ENCODE peak calls at places on chromosomes 7 and 10, in eight cellular contexts. R is RWPE1, G is brain microvascular endothelial cell, V is osteocyte, M is GM23338, L is AG04450, H is AG09319, A is DND-41. F is an unnamed sample.

GRCh38 chr7:22123139-22123538 is 177.4 kb upstream of the CDCA7L start:
- DNase-seq in R (no peak), G (no peak), V (peak), M (no peak), L (no peak), H (no peak), A (no peak), F (no peak)

GRCh38 chr10:51366044-51366443 is 291.8 kb downstream of the PRKG1 start:
- DNase-seq in R (no peak), G (no peak), V (no peak), M (no peak), L (no peak), H (no peak), A (no peak), F (no peak)

GRCh38 chr7:93092757-93093370 is 24.9 kb downstream of the SAMD9 start:
- DNase-seq in R (no peak), G (peak), V (no peak), M (peak), L (peak), H (peak), A (no peak), F (peak)

GRCh38 chr7:28062197-28062988 is 118.2 kb downstream of the JAZF1 start:
- DNase-seq in R (peak), G (peak), V (no peak), M (peak), L (no peak), H (peak), A (peak), F (no peak)

GRCh38 chr10:15852111-15852557 is 8.2 kb downstream of the MINDY3 start:
- DNase-seq in R (no peak), G (no peak), V (no peak), M (no peak), L (no peak), H (no peak), A (no peak), F (no peak)

GRCh38 chr7:41872951-41873350 is 170.1 kb upstream of the INHBA start:
- DNase-seq in R (no peak), G (no peak), V (no peak), M (no peak), L (no peak), H (no peak), A (no peak), F (no peak)

GRCh38 chr7:108284349-108285017 is 154.3 kb upstream of the LAMB4 start:
- DNase-seq in R (no peak), G (no peak), V (no peak), M (no peak), L (no peak), H (no peak), A (no peak), F (no peak)

GRCh38 chr7:47147213-47147631 is 434.7 kb downstream of the TNS3 start:
- DNase-seq in R (no peak), G (no peak), V (no peak), M (no peak), L (no peak), H (no peak), A (no peak), F (peak)

GRCh38 chr7:158898025-158898424 is 41.7 kb downstream of the DYNC2I1 start:
- DNase-seq in R (no peak), G (no peak), V (no peak), M (no peak), L (no peak), H (no peak), A (no peak), F (no peak)

GRCh38 chr7:88206235-88206634 is 13.6 kb downstream of the SRI start:
- DNase-seq in R (no peak), G (no peak), V (no peak), M (no peak), L (no peak), H (no peak), A (no peak), F (no peak)

GRCh38 chr7:33986951-33987948 is 81.9 kb downstream of the BMPER start:
- DNase-seq in R (peak), G (peak), V (no peak), M (no peak), L (peak), H (peak), A (no peak), F (peak)

GRCh38 chr7:29196191-29196590 is 1.6 kb downstream of the CHN2 start:
- DNase-seq in R (no peak), G (no peak), V (no peak), M (no peak), L (no peak), H (no peak), A (no peak), F (no peak)

DNA sequence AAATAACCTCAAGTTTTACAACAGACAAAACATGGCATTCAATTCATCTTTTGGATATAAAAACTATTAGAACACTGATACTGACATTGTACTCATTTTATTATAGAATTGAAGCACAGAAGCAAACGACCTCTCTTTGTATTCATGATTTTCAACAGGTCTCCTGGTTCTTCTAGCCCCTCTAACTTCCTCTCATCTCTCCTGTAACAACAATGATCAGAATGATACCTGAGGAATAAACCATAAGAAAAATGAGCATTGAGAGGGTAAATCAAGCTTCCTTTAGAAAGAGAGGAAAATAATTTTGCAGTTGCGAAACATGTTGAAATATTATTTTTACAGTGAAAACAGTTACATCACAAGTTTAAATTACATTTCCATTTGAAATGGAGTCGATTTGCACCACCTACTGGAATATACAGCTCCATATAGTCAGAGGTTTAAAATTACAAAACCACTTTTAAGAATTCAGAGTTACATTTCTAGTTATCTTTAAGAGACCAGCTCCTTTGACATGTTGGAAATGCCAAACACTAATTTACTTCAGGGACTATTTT is 17.5 kb upstream of the TEX36 start:
- DNase-seq in R (no peak), G (no peak), V (no peak), M (no peak), L (no peak), H (no peak), A (no peak), F (no peak)
- TF ChIP-seq CTCF in R (no peak), G (no peak), V (peak), M (peak), L (peak), H (peak), A (peak), F (peak)

GRCh38 chr10:17247210-17247609 is 19.2 kb downstream of the VIM start:
- DNase-seq in R (no peak), G (no peak), V (no peak), M (no peak), L (no peak), H (no peak), A (no peak), F (no peak)

GRCh38 chr10:17244712-17245365 is 16.8 kb downstream of the VIM start:
- DNase-seq in R (no peak), G (no peak), V (no peak), M (no peak), L (no peak), H (no peak), A (no peak), F (no peak)

GRCh38 chr10:17250736-17251135 is 22.7 kb downstream of the VIM start:
- DNase-seq in R (no peak), G (no peak), V (no peak), M (no peak), L (no peak), H (no peak), A (no peak), F (no peak)

GRCh38 chr10:17248964-17249363 is 20.9 kb downstream of the VIM start:
- DNase-seq in R (no peak), G (no peak), V (no peak), M (no peak), L (no peak), H (no peak), A (no peak), F (no peak)

DNA sequence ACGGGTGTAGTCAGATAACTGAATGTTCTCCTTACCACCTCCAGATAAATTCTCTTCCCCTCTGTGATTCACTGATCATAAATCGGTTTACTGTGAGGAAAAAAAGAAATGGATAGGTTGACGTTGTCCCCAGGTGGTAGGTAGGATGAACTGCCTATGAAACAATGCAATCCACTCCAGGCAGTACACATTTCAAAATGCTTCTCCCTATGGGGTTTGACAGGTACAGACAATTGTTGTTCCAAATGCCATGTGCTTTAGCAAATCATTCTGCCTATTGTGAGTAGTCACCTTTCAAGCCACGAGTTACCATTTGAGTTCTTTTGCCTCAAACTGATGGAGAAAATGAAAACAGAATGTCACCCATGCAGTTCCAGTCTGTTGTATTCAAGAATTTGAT is 21.8 kb downstream of the VIM start:
- DNase-seq in R (peak), G (no peak), V (no peak), M (peak), L (no peak), H (no peak), A (no peak), F (no peak)
- TF ChIP-seq CTCF in R (peak), G (peak), V (peak), M (peak), L (peak), H (peak), A (peak), F (peak)

DNA sequence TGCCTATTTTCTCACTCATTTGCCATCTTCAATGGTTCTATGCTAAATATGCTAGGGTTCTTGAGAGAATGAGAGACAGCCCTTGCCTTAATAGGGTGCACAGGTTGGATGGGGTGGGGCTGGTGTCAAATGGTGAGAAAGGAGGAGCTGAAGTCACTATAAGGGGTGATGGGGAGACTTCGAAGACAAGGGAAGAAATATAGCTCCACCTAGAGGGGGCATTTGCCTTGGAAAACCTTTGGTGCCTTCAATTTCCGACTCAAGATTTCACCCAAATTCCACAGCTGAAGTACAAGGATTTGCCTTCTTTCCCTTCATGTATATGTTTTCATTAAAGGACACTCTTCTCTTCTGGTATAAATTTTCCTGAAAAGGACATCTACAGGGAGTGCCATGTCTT is 5.6 kb downstream of the PTN start:
- DNase-seq in R (no peak), G (no peak), V (no peak), M (peak), L (no peak), H (no peak), A (no peak), F (no peak)
- TF ChIP-seq CTCF in R (no peak), G (peak), V (peak), M (peak), L (peak), H (no peak), A (peak), F (peak)

DNA sequence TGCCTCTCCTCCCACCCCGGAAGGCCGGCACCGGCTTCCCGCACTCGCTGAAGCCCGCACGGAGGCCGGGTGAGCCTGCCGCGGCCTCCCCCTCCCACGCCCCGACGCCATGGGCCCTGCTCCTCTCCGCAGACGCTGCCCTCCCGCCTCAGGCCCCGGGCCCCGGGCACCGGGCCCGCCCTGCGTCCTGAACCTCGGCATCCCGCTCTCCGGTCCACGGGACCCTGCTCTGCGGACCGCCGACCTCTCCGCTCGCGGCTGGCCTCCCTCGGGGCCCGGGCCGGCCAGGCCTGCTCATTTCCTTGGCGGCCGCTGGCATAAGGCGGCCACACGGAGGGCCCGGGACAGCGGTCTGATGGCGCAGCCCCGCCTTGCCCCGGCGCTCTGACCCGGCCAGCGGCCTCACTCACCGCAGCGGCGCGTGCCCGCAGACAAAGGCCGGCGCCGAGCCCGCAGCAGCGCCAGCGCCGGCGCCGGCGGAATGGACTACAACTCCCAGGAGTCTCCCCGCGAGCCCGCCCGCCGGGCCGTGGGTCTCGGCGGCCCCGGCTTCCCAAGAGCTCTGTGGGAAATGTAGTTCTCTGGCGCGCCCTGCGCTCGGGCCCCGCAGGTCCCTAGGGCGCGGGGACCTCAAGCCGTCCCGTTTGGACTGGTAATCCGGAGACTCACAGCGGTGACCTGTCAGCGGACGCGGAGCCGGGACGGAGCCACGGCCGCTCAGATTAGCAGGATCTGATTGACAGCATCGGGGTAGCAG is at the start of gene ZNF32:
- DNase-seq in R (peak), G (peak), V (peak), M (peak), L (peak), H (peak), A (peak), F (peak)
- TF ChIP-seq CTCF in R (no peak), G (no peak), V (no peak), M (no peak), L (no peak), H (no peak), A (peak), F (no peak)

DNA sequence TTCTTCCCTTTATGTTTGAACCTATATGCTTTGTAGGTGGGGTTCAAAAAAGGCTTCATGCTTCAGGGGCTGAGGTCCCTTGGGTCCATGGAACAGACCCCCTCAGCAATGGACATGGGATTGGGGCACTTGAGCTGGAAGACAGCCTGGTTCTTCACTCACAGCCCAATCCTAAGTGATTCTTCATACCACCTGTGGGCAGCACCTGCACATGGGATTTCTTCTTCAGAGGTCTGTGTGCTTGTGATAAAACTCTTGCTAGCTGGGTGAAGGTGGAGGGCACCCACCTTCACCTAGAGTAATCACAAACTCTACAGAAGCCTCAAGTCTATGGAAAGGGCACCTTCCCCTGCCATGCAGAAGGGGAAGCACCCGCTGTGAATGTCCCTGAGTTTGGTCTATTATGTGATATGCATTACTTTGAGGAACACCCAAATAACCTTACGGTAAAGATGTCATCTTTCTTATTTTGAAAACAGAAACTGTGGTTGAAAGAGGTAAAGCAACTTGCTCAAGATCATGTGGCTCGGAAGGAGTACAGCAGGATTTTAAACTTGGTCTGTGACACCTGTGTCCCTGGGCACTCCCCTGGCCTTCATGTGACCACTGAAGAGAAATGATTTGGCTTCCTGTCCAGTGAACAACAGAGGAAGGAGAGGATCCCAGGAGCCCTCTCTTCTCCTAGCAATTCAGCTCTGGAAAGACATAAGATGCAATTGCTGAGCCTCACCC is 469.5 kb upstream of the ZMIZ1 start:
- DNase-seq in R (no peak), G (no peak), V (peak), M (no peak), L (no peak), H (no peak), A (no peak), F (no peak)
- TF ChIP-seq CTCF in R (no peak), G (no peak), V (no peak), M (no peak), L (no peak), H (no peak), A (no peak), F (peak)

DNA sequence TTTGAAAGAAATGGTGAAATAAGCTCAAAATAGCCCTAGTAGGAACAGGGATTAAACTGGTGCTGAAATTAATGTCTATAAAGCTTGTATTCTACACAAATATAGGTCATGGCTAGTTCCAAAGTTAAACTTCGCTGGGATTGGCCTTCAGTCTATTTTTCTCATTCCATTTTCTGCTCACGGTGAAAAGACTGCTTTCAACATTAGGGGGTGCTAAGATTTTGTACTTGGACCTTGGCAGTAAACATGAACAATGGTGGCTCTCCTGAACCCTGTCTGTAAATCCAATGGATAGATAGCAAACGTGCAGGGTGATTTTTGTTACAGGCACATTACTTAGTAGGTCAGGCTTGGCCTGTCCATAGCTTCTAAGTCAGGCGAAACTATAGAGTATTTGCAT is 36.0 kb upstream of the RSU1 start:
- DNase-seq in R (no peak), G (peak), V (no peak), M (peak), L (no peak), H (no peak), A (no peak), F (no peak)
- TF ChIP-seq CTCF in R (no peak), G (peak), V (peak), M (peak), L (peak), H (peak), A (peak), F (peak)

GRCh38 chr10:95741807-95742528 is 14.0 kb upstream of the ENTPD1 start:
- DNase-seq in R (no peak), G (peak), V (no peak), M (peak), L (no peak), H (no peak), A (no peak), F (no peak)
- TF ChIP-seq CTCF in R (no peak), G (peak), V (peak), M (peak), L (no peak), H (no peak), A (no peak), F (no peak)

GRCh38 chr10:14438576-14438975 is 107.9 kb upstream of the FRMD4A start:
- DNase-seq in R (no peak), G (no peak), V (no peak), M (no peak), L (no peak), H (no peak), A (no peak), F (no peak)
- TF ChIP-seq CTCF in R (no peak), G (no peak), V (no peak), M (no peak), L (no peak), H (no peak), A (no peak), F (no peak)

GRCh38 chr10:19683965-19684364 is 132.3 kb upstream of the PLXDC2 start:
- DNase-seq in R (no peak), G (peak), V (no peak), M (peak), L (no peak), H (peak), A (no peak), F (no peak)
- TF ChIP-seq CTCF in R (no peak), G (peak), V (peak), M (peak), L (peak), H (peak), A (no peak), F (peak)

GRCh38 chr10:52883996-52884871 is 111.7 kb upstream of the MBL2 start:
- DNase-seq in R (peak), G (peak), V (no peak), M (peak), L (peak), H (no peak), A (peak), F (peak)
- TF ChIP-seq CTCF in R (peak), G (peak), V (peak), M (peak), L (peak), H (peak), A (peak), F (peak)